ENCODE peak calls at places on chromosomes 16 and 17, in four cellular contexts. Q is pons, B is NCI-H345, X is NCI-H1930. D is an unnamed sample.
A peak's percentile ranks its signal among the peaks of the same experiment; 100 is the strongest.

GRCh38 chr17:40355123-40355803 is 9.3 kb downstream of the GJD3 start:
- DNase-seq in X (peak; percentile 28), Q (no peak), B (peak; percentile 20), D (no peak)

GRCh38 chr16:68237243-68238028 is 1.5 kb upstream of the ESRP2 start:
- DNase-seq in B (peak; percentile 93), X (peak; percentile 85), Q (peak; percentile 94), D (peak; percentile 90)

GRCh38 chr16:3503513-3503912 is 2.7 kb downstream of the CLUAP1 start:
- DNase-seq in B (no peak), Q (no peak), X (no peak), D (no peak)

GRCh38 chr17:17693253-17693954 is 12.1 kb downstream of the RAI1 start:
- DNase-seq in X (peak; percentile 46), B (peak; percentile 73), Q (peak; percentile 89), D (peak; percentile 87)

GRCh38 chr17:49277638-49278037 is 47.1 kb upstream of the PHOSPHO1 start:
- DNase-seq in Q (no peak), B (no peak), X (no peak), D (no peak)

GRCh38 chr16:77869997-77870813 is 81.8 kb downstream of the VAT1L start:
- DNase-seq in B (no peak), Q (peak; percentile 17), X (no peak), D (no peak)

GRCh38 chr17:68509151-68510057 is 2.8 kb upstream of the PRKAR1A start:
- DNase-seq in Q (peak; percentile 70), B (peak; percentile 83), X (no peak), D (no peak)

GRCh38 chr17:48816774-48817590 is at the start of gene TTLL6:
- DNase-seq in B (peak; percentile 96), Q (peak; percentile 43), X (peak; percentile 95), D (peak; percentile 95)

GRCh38 chr17:9645858-9646555 is 690 bp downstream of the USP43 start:
- DNase-seq in Q (peak; percentile 3), B (peak; percentile 31), X (peak; percentile 40), D (peak; percentile 63)

GRCh38 chr16:70159355-70160348 is 13.9 kb upstream of the CLEC18C start:
- DNase-seq in B (no peak), Q (no peak), X (no peak), D (no peak)

GRCh38 chr17:35214631-35215273 is 20.6 kb upstream of the SLC35G3 start:
- DNase-seq in X (no peak), B (no peak), Q (no peak), D (no peak)

GRCh38 chr16:85488414-85488813 is 124.7 kb upstream of the GSE1 start:
- DNase-seq in X (no peak), Q (no peak), B (no peak), D (no peak)

GRCh38 chr16:86424413-86424812 is 85.9 kb upstream of the FOXF1 start:
- DNase-seq in Q (no peak), X (no peak), B (no peak), D (no peak)

GRCh38 chr17:10149573-10150399 is 48.6 kb downstream of the GAS7 start:
- DNase-seq in B (no peak), X (no peak), Q (peak; percentile 67), D (no peak)

GRCh38 chr16:31181102-31181830 is 1.3 kb downstream of the FUS start:
- DNase-seq in B (peak; percentile 40), X (no peak), Q (peak; percentile 20), D (no peak)